ENCODE peak calls at places on chromosomes 1 and 21, in seven cellular contexts. A, Y, Q, B, P, Z and O are unnamed samples.

GRCh38 chr1:116001739-116002487 is 25.6 kb downstream of the SLC22A15 start:
- DNase-seq in A (peak; percentile 3), Y (no peak), Q (no peak), B (no peak), P (no peak), Z (no peak), O (no peak)

GRCh38 chr1:229127301-229127700 is 143.6 kb upstream of the RAB4A start:
- DNase-seq in A (peak; percentile 14), Y (no peak), Q (no peak), B (no peak), P (no peak), Z (no peak), O (no peak)

GRCh38 chr1:21672478-21673276 is 3.5 kb upstream of the RAP1GAP start:
- DNase-seq in A (peak; percentile 71), Y (no peak), Q (no peak), B (no peak), P (no peak), Z (no peak), O (no peak)

GRCh38 chr1:245168090-245168489 is 13.3 kb downstream of the KIF26B start:
- DNase-seq in A (no peak), Y (peak; percentile 42), Q (no peak), B (no peak), P (no peak), Z (peak; percentile 36), O (no peak)

GRCh38 chr1:155466996-155467395 is 95.6 kb downstream of the ASH1L start:
- DNase-seq in A (peak; percentile 89), Y (no peak), Q (no peak), B (no peak), P (no peak), Z (no peak), O (no peak)

GRCh38 chr21:14530574-14530973 is 15.5 kb downstream of the SAMSN1 start:
- DNase-seq in A (no peak), Y (no peak), Q (no peak), B (no peak), P (no peak), Z (no peak), O (no peak)

GRCh38 chr1:40339420-40340323 is 22.6 kb upstream of the COL9A2 start:
- DNase-seq in A (no peak), Y (no peak), Q (no peak), B (no peak), P (no peak), Z (no peak), O (no peak)

GRCh38 chr1:231027971-231028370 is 12.1 kb downstream of the FAM89A start:
- DNase-seq in A (no peak), Y (no peak), Q (no peak), B (no peak), P (no peak), Z (no peak), O (no peak)

GRCh38 chr1:64878931-64879710 is 87.2 kb downstream of the JAK1 start:
- DNase-seq in A (no peak), Y (no peak), Q (no peak), B (no peak), P (no peak), Z (no peak), O (no peak)

GRCh38 chr1:153341431-153341934 is 7.2 kb downstream of the PGLYRP4 start:
- DNase-seq in A (no peak), Y (no peak), Q (peak; percentile 40), B (peak; percentile 20), P (no peak), Z (no peak), O (no peak)

GRCh38 chr1:53077599-53077965 is 15.6 kb downstream of the PODN start:
- DNase-seq in A (no peak), Y (peak; percentile 7), Q (no peak), B (no peak), P (no peak), Z (no peak), O (no peak)

GRCh38 chr1:76179297-76179696 is 104.8 kb downstream of the ST6GALNAC3 start:
- DNase-seq in A (no peak), Y (no peak), Q (no peak), B (no peak), P (no peak), Z (no peak), O (no peak)

GRCh38 chr1:243950166-243950565 is 100.1 kb upstream of the AKT3 start:
- DNase-seq in A (peak; percentile 82), Y (no peak), Q (no peak), B (no peak), P (no peak), Z (no peak), O (no peak)

GRCh38 chr1:31504001-31504400 is 72.3 kb upstream of the TINAGL1 start:
- DNase-seq in A (no peak), Y (no peak), Q (no peak), B (no peak), P (no peak), Z (no peak), O (no peak)

GRCh38 chr1:31681421-31681820 is 22.4 kb downstream of the COL16A1 start:
- DNase-seq in A (no peak), Y (no peak), Q (no peak), B (peak; percentile 71), P (peak; percentile 37), Z (no peak), O (no peak)

GRCh38 chr1:178686407-178686806 is 38.6 kb upstream of the RALGPS2 start:
- DNase-seq in A (no peak), Y (no peak), Q (no peak), B (no peak), P (no peak), Z (no peak), O (no peak)

GRCh38 chr1:231748744-231749143 is 122.2 kb downstream of the DISC1 start:
- DNase-seq in A (peak; percentile 5), Y (no peak), Q (no peak), B (no peak), P (no peak), Z (no peak), O (no peak)

GRCh38 chr1:230143534-230143933 is 76.5 kb downstream of the GALNT2 start:
- DNase-seq in A (no peak), Y (no peak), Q (no peak), B (no peak), P (no peak), Z (no peak), O (no peak)

GRCh38 chr21:28099296-28099695 is 893.4 kb downstream of the LTN1 start:
- DNase-seq in A (peak; percentile 41), Y (peak; percentile 53), Q (no peak), B (no peak), P (no peak), Z (peak; percentile 60), O (no peak)

GRCh38 chr21:29496337-29496736 is 197.6 kb downstream of the BACH1 start:
- DNase-seq in A (no peak), Y (no peak), Q (no peak), B (no peak), P (no peak), Z (no peak), O (no peak)

GRCh38 chr1:182863940-182864339 is 24.8 kb downstream of the DHX9 start:
- DNase-seq in A (no peak), Y (no peak), Q (no peak), B (no peak), P (no peak), Z (no peak), O (no peak)

GRCh38 chr1:100883963-100884362 is 10.7 kb downstream of the EXTL2 start:
- DNase-seq in A (peak; percentile 66), Y (no peak), Q (no peak), B (no peak), P (no peak), Z (no peak), O (no peak)
- TF ChIP-seq CTCF in A (peak; percentile 27), Y (no peak), Q (no peak), B (no peak), P (no peak), Z (no peak), O (no peak)

GRCh38 chr1:4959216-4959615 is 304.8 kb downstream of the AJAP1 start:
- DNase-seq in A (no peak), Y (no peak), Q (no peak), B (no peak), P (no peak), Z (no peak), O (no peak)
- TF ChIP-seq CTCF in A (no peak), Y (no peak), Q (no peak), B (no peak), P (no peak), Z (no peak), O (no peak)

GRCh38 chr1:236303675-236304074 is 21.9 kb upstream of the ERO1B start:
- DNase-seq in A (no peak), Y (no peak), Q (no peak), B (no peak), P (peak; percentile 23), Z (no peak), O (no peak)
- TF ChIP-seq CTCF in A (no peak), Y (no peak), Q (no peak), B (peak; percentile 38), P (no peak), Z (no peak), O (no peak)

GRCh38 chr1:145901312-145902021 is 8.4 kb downstream of the ITGA10 start:
- DNase-seq in A (no peak), Y (no peak), Q (no peak), B (peak; percentile 69), P (peak; percentile 11), Z (no peak), O (no peak)
- TF ChIP-seq CTCF in A (peak; percentile 17), Y (no peak), Q (no peak), B (peak; percentile 58), P (peak; percentile 11), Z (no peak), O (no peak)

GRCh38 chr21:41368361-41369104 is 6.7 kb downstream of the MX2 start:
- DNase-seq in A (no peak), Y (no peak), Q (no peak), B (no peak), P (no peak), Z (no peak), O (no peak)

GRCh38 chr21:41370840-41371697 is 9.2 kb downstream of the MX2 start:
- DNase-seq in A (peak; percentile 68), Y (no peak), Q (no peak), B (peak; percentile 20), P (no peak), Z (no peak), O (no peak)

GRCh38 chr21:41367598-41368360 is 6.0 kb downstream of the MX2 start:
- DNase-seq in A (no peak), Y (no peak), Q (no peak), B (peak; percentile 35), P (no peak), Z (no peak), O (no peak)

GRCh38 chr21:41369915-41370839 is 8.3 kb downstream of the MX2 start:
- DNase-seq in A (no peak), Y (peak; percentile 31), Q (no peak), B (no peak), P (no peak), Z (no peak), O (no peak)

DNA sequence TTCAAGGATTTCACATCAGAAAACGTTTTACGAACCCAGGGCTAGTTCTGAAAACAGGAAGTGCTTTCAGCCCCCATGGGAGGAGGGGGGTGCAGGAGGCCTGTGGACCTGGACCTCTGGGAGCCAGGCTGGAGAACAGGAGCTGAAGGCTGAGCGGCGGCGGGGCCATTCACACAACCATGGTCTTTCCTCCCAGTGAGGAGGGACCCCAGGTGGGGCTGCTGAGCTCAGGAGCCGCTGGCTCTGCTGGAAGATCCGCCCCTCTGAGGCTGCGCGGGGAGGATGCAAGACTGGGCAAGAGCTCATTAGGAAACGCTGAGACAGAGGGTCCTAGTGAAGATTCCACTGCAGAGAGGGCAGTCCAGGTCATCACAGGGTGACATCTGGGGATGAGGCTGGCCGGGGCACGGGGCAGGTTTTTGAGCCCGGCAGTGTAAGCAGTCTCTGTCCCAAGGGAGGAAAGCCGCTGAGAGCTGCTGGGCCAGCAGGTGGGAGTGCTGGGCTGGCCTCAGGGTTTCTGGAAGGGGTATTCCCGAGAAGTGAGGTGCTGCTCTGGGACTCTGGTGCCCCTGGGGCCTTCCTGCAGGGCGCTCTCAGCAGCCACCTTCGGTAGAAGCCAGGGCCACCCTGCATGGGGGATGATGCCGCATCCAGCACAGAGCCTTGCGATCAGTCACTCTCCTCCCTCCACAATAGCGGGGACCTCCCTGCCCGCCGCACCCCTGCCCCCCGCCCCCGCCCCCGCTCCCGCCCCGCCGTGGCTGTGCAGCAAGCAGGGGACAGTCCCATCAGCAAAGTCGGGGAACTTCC is 7.5 kb downstream of the MX2 start:
- DNase-seq in A (peak; percentile 31), Y (peak; percentile 49), Q (no peak), B (peak; percentile 88), P (peak; percentile 82), Z (peak; percentile 60), O (no peak)
- TF ChIP-seq CTCF in A (peak; percentile 14), Y (no peak), Q (no peak), B (peak; percentile 66), P (no peak), Z (no peak), O (peak; percentile 16)